ENCODE peak calls at places on chromosomes 6 and 20, in eight cellular contexts. Y is IMR-90; E is activated T-cell treated with anti-CD3 and anti-CD28 coated beads, Interleukin-2, amount 50 U/mL, for 4 hours; H is effector CD4-positive, alpha-beta T cell; W is iPS-NIHi11; T is HT-29; F is GOT3; P is D341Med. N is an unnamed sample.

GRCh38 chr6:88008821-88009220 is 38.8 kb upstream of the SPACA1 start:
- DNase-seq in T (peak; percentile 44), Y (no peak), H (no peak), W (no peak), E (no peak), F (no peak), P (no peak), N (peak; percentile 18)

GRCh38 chr6:13724174-13724573 is 12.5 kb upstream of the RANBP9 start:
- DNase-seq in Y (no peak), P (no peak), W (no peak), E (no peak), H (no peak), F (no peak), T (peak; percentile 92), N (no peak)

GRCh38 chr6:12097791-12098190 is 85.7 kb downstream of the HIVEP1 start:
- DNase-seq in T (no peak), Y (peak; percentile 28), W (no peak), P (no peak), F (no peak), H (no peak), E (no peak), N (peak; percentile 56)

GRCh38 chr6:11146117-11146826 is 34.7 kb upstream of the ERVFRD-1 start:
- DNase-seq in P (no peak), W (no peak), E (no peak), F (no peak), Y (no peak), T (no peak), H (no peak), N (no peak)

GRCh38 chr20:44051661-44052000 is 135.4 kb downstream of the JPH2 start:
- DNase-seq in H (no peak), Y (no peak), T (no peak), F (no peak), W (no peak), E (no peak), P (no peak), N (no peak)

GRCh38 chr20:41327178-41327577 is 9.6 kb upstream of the ZHX3 start:
- DNase-seq in E (no peak), P (no peak), F (no peak), T (no peak), H (no peak), Y (no peak), W (no peak), N (no peak)

GRCh38 chr6:166692723-166693302 is 65.8 kb upstream of the RPS6KA2 start:
- DNase-seq in W (no peak), P (no peak), F (no peak), E (no peak), T (no peak), H (no peak), Y (no peak), N (no peak)

GRCh38 chr20:2693286-2693995 is 861 bp downstream of the EBF4 start:
- DNase-seq in E (peak; percentile 43), F (no peak), P (peak; percentile 82), Y (no peak), W (peak; percentile 76), T (no peak), H (peak; percentile 33), N (no peak)